ENCODE peak calls at places on chromosomes 1 and 21, in seven cellular contexts. L is cardiac muscle cell, R is spleen, V is transverse colon, K is OCI-LY7, Q is mesendoderm, I is left ventricle myocardium inferior. X is an unnamed sample. For H3K4me1, the result is how much of the 10 kb centered on the place peaks cover.

GRCh38 chr1:243926803-243927245 is 76.8 kb upstream of the AKT3 start:
- DNase-seq in L (peak), R (no peak), V (no peak), K (no peak), Q (peak), I (no peak), X (no peak)

GRCh38 chr1:205247130-205247921 is 19.6 kb downstream of the TMCC2 start:
- DNase-seq in L (peak), R (peak), V (no peak), K (no peak), Q (peak), I (no peak), X (peak)

GRCh38 chr1:178953538-178954207 is 72.0 kb upstream of the FAM20B start:
- DNase-seq in L (no peak), R (no peak), V (no peak), K (no peak), Q (no peak), I (no peak), X (no peak)

GRCh38 chr1:54163573-54163972 is 10.8 kb upstream of the CDCP2 start:
- DNase-seq in L (no peak), R (peak), V (peak), K (no peak), Q (no peak), I (no peak), X (no peak)

GRCh38 chr1:4175566-4176405 is 275.7 kb upstream of the C1orf174 start:
- DNase-seq in L (no peak), R (peak), V (no peak), K (no peak), Q (no peak), I (no peak), X (no peak)

GRCh38 chr1:115310821-115311220 is 27.2 kb downstream of the NGF start:
- DNase-seq in L (no peak), R (no peak), V (no peak), K (peak), Q (no peak), I (no peak), X (no peak)

GRCh38 chr1:200206761-200207160 is 179.3 kb downstream of the NR5A2 start:
- DNase-seq in L (no peak), R (no peak), V (no peak), K (no peak), Q (no peak), I (no peak), X (no peak)

GRCh38 chr1:95086949-95087533 is 14.3 kb upstream of the ALG14 start:
- DNase-seq in L (peak), R (no peak), V (no peak), K (no peak), Q (peak), I (no peak), X (no peak)

GRCh38 chr1:192739476-192740184 is 69.2 kb upstream of the RGS2 start:
- DNase-seq in L (no peak), R (no peak), V (no peak), K (no peak), Q (no peak), I (no peak), X (no peak)

GRCh38 chr1:84379128-84379527 is 19.2 kb upstream of the DNASE2B start:
- DNase-seq in L (peak), R (no peak), V (no peak), K (no peak), Q (no peak), I (no peak), X (no peak)

GRCh38 chr1:210446479-210446878 is 117.8 kb downstream of the HHAT start:
- DNase-seq in L (no peak), R (peak), V (no peak), K (no peak), Q (no peak), I (no peak), X (no peak)

GRCh38 chr1:205669341-205670142 is 10.8 kb downstream of the SLC45A3 start:
- DNase-seq in L (no peak), R (peak), V (no peak), K (no peak), Q (no peak), I (no peak), X (no peak)

GRCh38 chr1:201734776-201735175 is 94.2 kb upstream of the IPO9 start:
- DNase-seq in L (no peak), R (no peak), V (no peak), K (no peak), Q (no peak), I (no peak), X (no peak)

GRCh38 chr1:37879865-37880264 is 20.5 kb upstream of the MTF1 start:
- DNase-seq in L (no peak), R (no peak), V (no peak), K (no peak), Q (no peak), I (no peak), X (no peak)

GRCh38 chr1:12376236-12377064 is 146.6 kb downstream of the VPS13D start:
- DNase-seq in L (peak), R (no peak), V (no peak), K (no peak), Q (no peak), I (no peak), X (no peak)

GRCh38 chr1:88648706-88649105 is 35.4 kb upstream of the PKN2 start:
- DNase-seq in L (no peak), R (no peak), V (no peak), K (no peak), Q (peak), I (no peak), X (no peak)

GRCh38 chr1:212671342-212672031 is 28.2 kb downstream of the BATF3 start:
- DNase-seq in L (peak), R (peak), V (peak), K (peak), Q (peak), I (peak), X (peak)

GRCh38 chr21:34018185-34018584 is 55.2 kb upstream of the MRPS6 start:
- DNase-seq in L (no peak), R (no peak), V (no peak), K (peak), Q (no peak), I (no peak), X (no peak)
- H3K4me3 ChIP-seq in L (no peak), R (no peak), V (no peak), K (peak), Q (no peak), I (no peak), X (no peak)

DNA sequence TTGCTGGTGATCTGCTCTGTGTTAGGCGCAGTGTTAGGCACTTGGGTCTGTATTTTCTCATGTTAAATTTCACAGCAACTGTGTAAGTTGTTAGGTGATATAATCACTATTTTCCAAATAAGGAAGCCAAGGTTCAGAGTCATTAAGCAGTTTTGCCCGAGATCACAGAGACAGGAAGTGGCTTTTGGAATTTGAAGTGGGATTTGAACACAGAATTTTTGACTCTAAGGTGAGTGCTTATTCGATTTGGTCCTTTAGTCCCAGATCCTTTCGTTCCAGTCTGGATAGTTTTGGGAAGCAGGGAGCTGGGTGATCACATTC is 114.9 kb downstream of the NMNAT2 start:
- DNase-seq in L (no peak), R (no peak), V (no peak), K (no peak), Q (peak), I (no peak), X (no peak)
- H3K4me1 ChIP-seq in L (under half), R (under half), V (under half), K (under half), Q (under half), I (half or more), X (under half)

GRCh38 chr1:197199923-197200467 is 53.5 kb upstream of the ASPM start:
- DNase-seq in L (peak), R (no peak), V (no peak), K (peak), Q (peak), I (no peak), X (no peak)

GRCh38 chr1:197200468-197200899 is 54.0 kb upstream of the ASPM start:
- DNase-seq in L (peak), R (no peak), V (no peak), K (peak), Q (no peak), I (no peak), X (no peak)

GRCh38 chr1:197197430-197197997 is 51.0 kb upstream of the ASPM start:
- DNase-seq in L (no peak), R (no peak), V (no peak), K (no peak), Q (no peak), I (no peak), X (no peak)

GRCh38 chr1:197198911-197199310 is 52.4 kb upstream of the ASPM start:
- DNase-seq in L (no peak), R (no peak), V (no peak), K (no peak), Q (no peak), I (no peak), X (no peak)

GRCh38 chr1:197198333-197198732 is 51.9 kb upstream of the ASPM start:
- DNase-seq in L (no peak), R (no peak), V (no peak), K (no peak), Q (no peak), I (no peak), X (no peak)
- H3K4me3 ChIP-seq in L (peak), R (peak), V (no peak), K (peak), Q (no peak), I (peak), X (peak)

GRCh38 chr1:119799003-119799402 is 12.3 kb downstream of the REG4 start:
- DNase-seq in L (no peak), R (no peak), V (no peak), K (no peak), Q (no peak), I (no peak), X (no peak)
- H3K4me1 ChIP-seq in L (under half), R (under half), V (under half), K (under half), Q (under half), I (under half), X (under half)

DNA sequence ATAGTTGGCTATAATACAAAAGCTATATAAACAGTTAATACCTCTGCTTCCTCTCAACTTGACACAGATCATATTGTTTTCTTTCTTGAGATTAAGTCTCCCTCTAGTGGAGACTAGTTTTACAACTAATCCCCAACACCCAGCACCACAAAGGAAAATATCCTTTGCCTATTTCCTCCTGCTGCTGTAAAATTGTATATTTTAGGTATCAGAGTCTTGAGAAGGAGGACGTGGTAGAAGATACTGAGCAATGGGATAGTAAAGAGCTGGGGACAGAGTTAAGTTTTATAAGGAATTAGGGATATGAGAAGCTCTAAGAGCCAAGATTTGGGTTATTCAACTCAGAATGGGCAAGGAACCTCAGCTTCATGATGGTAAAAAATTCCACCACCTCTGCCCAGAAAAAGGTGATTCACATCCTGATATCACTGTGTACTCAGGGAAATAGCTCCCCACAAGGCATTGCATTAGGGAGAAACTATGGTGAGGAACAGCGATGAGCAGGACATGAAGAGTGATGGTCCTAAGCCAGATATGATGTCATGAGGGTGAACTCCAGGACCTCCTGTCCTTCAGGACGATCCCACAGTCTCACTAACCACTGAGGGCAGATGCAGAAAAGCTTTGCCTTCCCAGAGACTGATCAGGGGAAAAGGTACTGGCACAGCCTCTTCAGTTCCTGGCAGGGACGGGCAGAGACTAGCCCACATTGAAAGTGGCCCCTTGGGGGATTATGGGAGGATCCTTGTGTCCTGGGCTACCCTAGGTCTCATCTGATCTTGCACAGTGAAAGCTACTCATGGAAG is 14.7 kb upstream of the CFAP126 start:
- DNase-seq in L (peak), R (no peak), V (no peak), K (peak), Q (peak), I (no peak), X (no peak)
- H3K4me3 ChIP-seq in L (no peak), R (no peak), V (no peak), K (no peak), Q (no peak), I (no peak), X (no peak)

DNA sequence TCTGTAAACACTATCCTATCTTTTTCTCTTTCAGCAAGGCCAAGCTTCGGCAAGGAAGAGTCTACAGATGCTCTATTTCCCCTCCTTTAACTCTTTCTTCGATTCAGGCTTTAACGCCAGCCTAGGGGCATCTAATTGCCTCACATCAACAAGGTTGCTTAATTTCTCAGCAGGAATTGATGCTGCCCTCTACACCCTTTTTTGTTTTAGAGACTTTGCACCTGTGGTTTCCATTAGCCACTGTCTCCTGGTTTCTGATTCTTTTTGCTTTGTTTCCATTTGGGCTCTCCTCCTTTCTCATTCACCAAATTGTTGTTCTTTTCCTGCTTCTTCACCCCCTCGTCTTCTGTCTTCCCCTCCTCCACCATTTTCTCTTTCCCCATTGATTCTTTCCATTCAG is 202.4 kb upstream of the HMCN1 start:
- DNase-seq in L (no peak), R (no peak), V (no peak), K (no peak), Q (no peak), I (no peak), X (no peak)
- H3K4me1 ChIP-seq in L (under half), R (under half), V (under half), K (under half), Q (under half), I (under half), X (under half)

GRCh38 chr1:14605945-14606344 is 7.5 kb downstream of the KAZN start:
- DNase-seq in L (no peak), R (no peak), V (no peak), K (no peak), Q (no peak), I (no peak), X (no peak)
- H3K4me3 ChIP-seq in L (no peak), R (no peak), V (no peak), K (no peak), Q (no peak), I (no peak), X (no peak)

GRCh38 chr1:227312364-227313025 is 5.8 kb downstream of the CDC42BPA start:
- DNase-seq in L (no peak), R (no peak), V (no peak), K (no peak), Q (no peak), I (no peak), X (no peak)
- H3K4me1 ChIP-seq in L (under half), R (under half), V (under half), K (under half), Q (under half), I (half or more), X (under half)

GRCh38 chr1:39625462-39626273 is 13.8 kb downstream of the HEYL start:
- DNase-seq in L (peak), R (no peak), V (peak), K (no peak), Q (no peak), I (peak), X (no peak)
- H3K4me3 ChIP-seq in L (no peak), R (no peak), V (no peak), K (no peak), Q (no peak), I (peak), X (no peak)